ENCODE peak calls at places on chromosome 1, in four cellular contexts. One of them, this sample, is unnamed. For H3K4me1, the result is how much of the 10 kb centered on the place peaks cover.

GRCh38 chr1:161185282-161185682 is 8.0 kb upstream of the B4GALT3 start:
- DNase-seq in tibial nerve: no peak
- DNase-seq in PC-9: no peak
- DNase-seq in cardiac muscle cell: peak
- DNase-seq in this sample: peak

GRCh38 chr1:156476501-156477298 is 23.9 kb downstream of the MEF2D start:
- DNase-seq in tibial nerve: no peak
- DNase-seq in PC-9: peak
- DNase-seq in cardiac muscle cell: peak
- DNase-seq in this sample: no peak

GRCh38 chr1:101338714-101339430 is 102.1 kb downstream of the S1PR1 start:
- DNase-seq in tibial nerve: no peak
- DNase-seq in PC-9: peak
- DNase-seq in cardiac muscle cell: no peak
- DNase-seq in this sample: no peak

GRCh38 chr1:44031051-44031899 is at the start of gene SLC6A9:
- DNase-seq in tibial nerve: no peak
- DNase-seq in PC-9: peak
- DNase-seq in cardiac muscle cell: peak
- DNase-seq in this sample: no peak

GRCh38 chr1:23149110-23149509 is 19.5 kb downstream of the LUZP1 start:
- DNase-seq in tibial nerve: no peak
- DNase-seq in PC-9: no peak
- DNase-seq in cardiac muscle cell: no peak
- DNase-seq in this sample: no peak

GRCh38 chr1:41521766-41522165 is 37.3 kb upstream of the EDN2 start:
- DNase-seq in tibial nerve: no peak
- DNase-seq in PC-9: no peak
- DNase-seq in cardiac muscle cell: no peak
- DNase-seq in this sample: no peak

GRCh38 chr1:171142081-171142450 is 43.0 kb upstream of the FMO2 start:
- DNase-seq in tibial nerve: peak
- DNase-seq in PC-9: no peak
- DNase-seq in cardiac muscle cell: peak
- DNase-seq in this sample: peak

GRCh38 chr1:48610628-48611542 is 138.9 kb upstream of the SPATA6 start:
- DNase-seq in tibial nerve: no peak
- DNase-seq in PC-9: no peak
- DNase-seq in cardiac muscle cell: no peak
- DNase-seq in this sample: no peak

GRCh38 chr1:244599937-244600350 is 53.0 kb upstream of the DESI2 start:
- DNase-seq in tibial nerve: no peak
- DNase-seq in PC-9: peak
- DNase-seq in cardiac muscle cell: peak
- DNase-seq in this sample: no peak

GRCh38 chr1:1537626-1538250 is 2.7 kb downstream of the TMEM240 start:
- DNase-seq in tibial nerve: no peak
- DNase-seq in PC-9: no peak
- DNase-seq in cardiac muscle cell: no peak
- DNase-seq in this sample: no peak

GRCh38 chr1:162840256-162840839 is 20.6 kb downstream of the CCDC190 start:
- DNase-seq in tibial nerve: no peak
- DNase-seq in PC-9: no peak
- DNase-seq in cardiac muscle cell: no peak
- DNase-seq in this sample: no peak

GRCh38 chr1:111475706-111476105 is 1.9 kb downstream of the C1orf162 start:
- DNase-seq in tibial nerve: no peak
- DNase-seq in PC-9: no peak
- DNase-seq in cardiac muscle cell: no peak
- DNase-seq in this sample: no peak
- H3K27ac ChIP-seq in tibial nerve: peak
- H3K27ac ChIP-seq in PC-9: no peak
- H3K27ac ChIP-seq in cardiac muscle cell: peak
- H3K27ac ChIP-seq in this sample: peak

GRCh38 chr1:12450831-12451559 is 167.0 kb downstream of the DHRS3 start:
- DNase-seq in tibial nerve: no peak
- DNase-seq in PC-9: no peak
- DNase-seq in cardiac muscle cell: no peak
- DNase-seq in this sample: no peak

GRCh38 chr1:12452262-12452661 is 165.7 kb downstream of the DHRS3 start:
- DNase-seq in tibial nerve: no peak
- DNase-seq in PC-9: no peak
- DNase-seq in cardiac muscle cell: no peak
- DNase-seq in this sample: no peak

GRCh38 chr1:12454406-12455391 is 163.3 kb downstream of the DHRS3 start:
- DNase-seq in tibial nerve: no peak
- DNase-seq in PC-9: peak
- DNase-seq in cardiac muscle cell: peak
- DNase-seq in this sample: no peak

GRCh38 chr1:12451560-12451900 is 166.5 kb downstream of the DHRS3 start:
- DNase-seq in tibial nerve: no peak
- DNase-seq in PC-9: no peak
- DNase-seq in cardiac muscle cell: no peak
- DNase-seq in this sample: no peak

DNA sequence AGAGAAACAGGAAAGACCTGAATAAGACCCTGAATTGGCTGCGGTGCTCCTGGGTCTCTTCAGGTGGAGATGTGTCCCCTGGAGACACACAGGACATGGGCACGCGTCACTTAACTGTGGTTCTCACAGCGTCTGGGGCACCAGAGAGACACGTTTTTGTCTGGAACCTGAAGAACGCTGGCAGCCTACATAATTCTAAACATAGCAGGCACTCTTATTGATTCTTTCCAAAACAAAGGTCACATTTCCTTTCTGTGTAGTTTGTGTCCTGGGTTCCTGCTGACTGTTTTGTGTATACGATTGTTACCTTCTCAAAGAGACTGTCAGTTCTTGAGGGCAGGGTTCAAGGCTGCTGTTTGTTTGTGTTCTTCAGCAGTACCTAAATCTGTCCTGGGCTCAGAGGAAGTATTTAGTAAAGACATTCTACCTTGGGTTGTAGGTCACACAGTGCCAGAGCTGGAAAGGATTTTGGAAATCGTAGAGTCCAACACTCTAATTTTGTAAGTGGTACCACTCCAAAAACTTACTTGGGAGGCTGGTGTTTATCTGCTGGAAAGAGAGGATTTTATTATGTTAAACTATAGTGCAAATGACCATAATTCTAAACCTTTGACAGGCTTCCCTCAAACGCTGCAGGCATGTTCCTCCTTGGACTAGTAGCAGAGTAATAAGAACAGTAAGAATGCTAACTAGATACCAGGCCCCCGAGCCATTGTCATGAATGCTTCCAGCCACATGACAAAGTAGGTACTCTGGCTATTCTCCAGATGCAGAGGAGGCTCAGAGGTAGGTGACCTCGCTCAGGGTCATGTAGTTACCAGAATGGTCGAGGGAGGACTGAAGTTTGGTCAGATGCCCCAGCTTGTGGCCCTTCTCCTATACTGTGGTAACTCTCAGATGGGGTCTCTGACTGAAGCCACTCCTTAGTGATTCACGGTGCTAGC is 164.3 kb downstream of the DHRS3 start:
- DNase-seq in tibial nerve: no peak
- DNase-seq in PC-9: peak
- DNase-seq in cardiac muscle cell: no peak
- DNase-seq in this sample: no peak
- H3K4me1 ChIP-seq in tibial nerve: half or more
- H3K4me1 ChIP-seq in PC-9: under half
- H3K4me1 ChIP-seq in cardiac muscle cell: under half
- H3K4me1 ChIP-seq in this sample: under half

GRCh38 chr1:245948786-245949185 is 558.3 kb downstream of the SMYD3 start:
- DNase-seq in tibial nerve: no peak
- DNase-seq in PC-9: no peak
- DNase-seq in cardiac muscle cell: no peak
- DNase-seq in this sample: no peak

GRCh38 chr1:245957446-245957845 is 549.6 kb downstream of the SMYD3 start:
- DNase-seq in tibial nerve: no peak
- DNase-seq in PC-9: no peak
- DNase-seq in cardiac muscle cell: no peak
- DNase-seq in this sample: no peak

GRCh38 chr1:245952383-245952989 is 554.6 kb downstream of the SMYD3 start:
- DNase-seq in tibial nerve: no peak
- DNase-seq in PC-9: no peak
- DNase-seq in cardiac muscle cell: no peak
- DNase-seq in this sample: no peak

GRCh38 chr1:245956225-245956624 is 550.9 kb downstream of the SMYD3 start:
- DNase-seq in tibial nerve: no peak
- DNase-seq in PC-9: no peak
- DNase-seq in cardiac muscle cell: peak
- DNase-seq in this sample: no peak

GRCh38 chr1:245953876-245954660 is 553.0 kb downstream of the SMYD3 start:
- DNase-seq in tibial nerve: no peak
- DNase-seq in PC-9: no peak
- DNase-seq in cardiac muscle cell: no peak
- DNase-seq in this sample: no peak
- H3K27ac ChIP-seq in tibial nerve: peak
- H3K27ac ChIP-seq in PC-9: no peak
- H3K27ac ChIP-seq in cardiac muscle cell: no peak
- H3K27ac ChIP-seq in this sample: peak

GRCh38 chr1:235021815-235022214 is 106.8 kb downstream of the TOMM20 start:
- DNase-seq in tibial nerve: no peak
- DNase-seq in PC-9: no peak
- DNase-seq in cardiac muscle cell: no peak
- DNase-seq in this sample: no peak

GRCh38 chr1:235022341-235023196 is 106.1 kb downstream of the TOMM20 start:
- DNase-seq in tibial nerve: no peak
- DNase-seq in PC-9: no peak
- DNase-seq in cardiac muscle cell: peak
- DNase-seq in this sample: no peak

GRCh38 chr1:235019456-235019855 is 109.2 kb downstream of the TOMM20 start:
- DNase-seq in tibial nerve: no peak
- DNase-seq in PC-9: no peak
- DNase-seq in cardiac muscle cell: no peak
- DNase-seq in this sample: no peak

GRCh38 chr1:235023197-235024044 is 105.2 kb downstream of the TOMM20 start:
- DNase-seq in tibial nerve: no peak
- DNase-seq in PC-9: no peak
- DNase-seq in cardiac muscle cell: no peak
- DNase-seq in this sample: no peak

GRCh38 chr1:235021321-235021720 is 107.3 kb downstream of the TOMM20 start:
- DNase-seq in tibial nerve: no peak
- DNase-seq in PC-9: no peak
- DNase-seq in cardiac muscle cell: no peak
- DNase-seq in this sample: no peak
- H3K4me1 ChIP-seq in tibial nerve: under half
- H3K4me1 ChIP-seq in PC-9: under half
- H3K4me1 ChIP-seq in cardiac muscle cell: under half
- H3K4me1 ChIP-seq in this sample: under half

DNA sequence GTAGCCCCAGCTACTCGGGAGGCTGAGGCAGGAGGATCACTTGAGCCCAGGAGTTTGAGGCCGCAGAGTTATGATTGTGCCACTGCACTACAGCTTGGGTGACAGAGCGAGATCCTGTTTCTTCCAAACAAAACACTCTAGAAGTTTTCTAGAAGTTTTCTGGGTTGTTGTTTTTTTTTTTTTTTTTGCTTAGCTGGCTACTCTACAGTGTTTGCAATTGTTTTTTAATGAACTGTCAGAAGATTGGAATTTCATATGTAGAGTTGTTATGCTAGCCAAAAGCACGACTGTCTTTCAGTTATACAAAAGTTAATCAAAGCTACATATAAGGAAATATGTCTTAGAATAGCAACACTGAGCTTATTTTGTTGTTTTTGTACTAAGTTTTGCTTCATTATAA is 30.9 kb upstream of the NEXN start:
- DNase-seq in tibial nerve: no peak
- DNase-seq in PC-9: no peak
- DNase-seq in cardiac muscle cell: peak
- DNase-seq in this sample: no peak
- H3K27ac ChIP-seq in tibial nerve: no peak
- H3K27ac ChIP-seq in PC-9: no peak
- H3K27ac ChIP-seq in cardiac muscle cell: no peak
- H3K27ac ChIP-seq in this sample: no peak